ENCODE peak calls at places on chromosomes 11 and 22, in nine cellular contexts. G is substantia nigra; E is thoracic aorta; X is CD4-positive, alpha-beta T cell; U is brain microvascular endothelial cell; T is ovary; W is Peyer's patch; O is right lobe of liver; R is thyroid gland. J is an unnamed sample.

GRCh38 chr11:86484795-86485166 is 110.1 kb downstream of the CCDC81 start:
- DNase-seq in E (no peak), X (no peak), O (no peak), R (no peak), G (no peak), W (no peak), T (no peak), U (peak), J (no peak)

GRCh38 chr22:50199836-50200332 is 927 bp upstream of the SELENOO start:
- DNase-seq in T (peak), O (no peak), W (no peak), X (no peak), R (no peak), E (no peak), G (no peak), U (no peak), J (no peak)

GRCh38 chr22:44133901-44134511 is 46.7 kb upstream of the PARVG start:
- DNase-seq in R (peak), T (peak), U (peak), G (no peak), O (no peak), X (no peak), W (no peak), E (no peak), J (no peak)

GRCh38 chr11:64251986-64252837 is 882 bp downstream of the PLCB3 start:
- DNase-seq in E (no peak), X (no peak), O (no peak), W (peak), U (no peak), G (no peak), T (peak), R (peak), J (no peak)

GRCh38 chr11:565921-566509 is 5.2 kb downstream of the RASSF7 start:
- DNase-seq in W (no peak), U (no peak), G (no peak), R (no peak), T (peak), E (no peak), O (no peak), X (no peak), J (no peak)

GRCh38 chr11:8477680-8478079 is 116.3 kb downstream of the STK33 start:
- DNase-seq in G (no peak), O (no peak), R (no peak), X (no peak), W (no peak), T (no peak), E (no peak), U (no peak), J (no peak)

GRCh38 chr11:130522284-130522961 is 74.0 kb downstream of the ADAMTS15 start:
- DNase-seq in R (peak), G (peak), U (peak), T (peak), E (peak), X (no peak), W (peak), O (peak), J (peak)

GRCh38 chr11:9091044-9091936 is at the start of gene SCUBE2:
- DNase-seq in U (no peak), O (no peak), W (no peak), X (no peak), R (peak), T (no peak), G (no peak), E (no peak), J (no peak)

GRCh38 chr11:70343631-70344030 is 54.7 kb upstream of the CTTN start:
- DNase-seq in E (no peak), G (no peak), T (no peak), O (no peak), W (no peak), R (peak), X (no peak), U (no peak), J (no peak)

GRCh38 chr11:112526699-112527410 is 266.2 kb upstream of the PLET1 start:
- DNase-seq in X (no peak), W (no peak), G (no peak), T (no peak), R (no peak), E (no peak), U (no peak), O (no peak), J (no peak)

GRCh38 chr11:83039566-83039965 is 32.1 kb downstream of the RAB30 start:
- DNase-seq in G (no peak), E (no peak), T (no peak), O (no peak), X (no peak), R (no peak), W (no peak), U (no peak), J (no peak)

GRCh38 chr11:118530180-118530682 is 761 bp upstream of the TMEM25 start:
- DNase-seq in X (no peak), R (peak), T (no peak), E (no peak), O (no peak), U (no peak), W (peak), G (no peak), J (peak)

GRCh38 chr11:30914143-30914762 is 328.1 kb upstream of the MPPED2 start:
- DNase-seq in W (no peak), X (no peak), O (no peak), R (peak), E (no peak), U (peak), T (peak), G (no peak), J (peak)

GRCh38 chr11:36089920-36090319 is 146.1 kb downstream of the LDLRAD3 start:
- DNase-seq in R (no peak), X (no peak), O (no peak), T (no peak), E (no peak), W (no peak), U (no peak), G (no peak), J (no peak)

GRCh38 chr22:27308513-27308912 is 493.0 kb downstream of the MN1 start:
- DNase-seq in W (no peak), G (no peak), X (no peak), U (no peak), R (no peak), O (no peak), T (no peak), E (no peak), J (no peak)

GRCh38 chr11:76796511-76797203 is 13.5 kb downstream of the TSKU start:
- DNase-seq in U (no peak), G (no peak), R (no peak), E (no peak), W (peak), X (no peak), T (no peak), O (peak), J (no peak)

GRCh38 chr22:40215266-40215665 is 37.5 kb downstream of the TNRC6B start:
- DNase-seq in E (no peak), U (no peak), O (no peak), X (no peak), T (no peak), R (peak), G (no peak), W (no peak), J (no peak)

GRCh38 chr11:88384678-88385015 is 47.1 kb upstream of the CTSC start:
- DNase-seq in T (no peak), X (no peak), R (no peak), G (no peak), E (no peak), U (peak), O (no peak), W (no peak), J (no peak)

GRCh38 chr11:117071344-117071787 is 26.9 kb downstream of the SIK3 start:
- DNase-seq in R (peak), T (no peak), W (peak), O (peak), X (no peak), G (no peak), U (peak), E (no peak), J (no peak)

GRCh38 chr11:79437274-79437980 is 3.4 kb downstream of the TENM4 start:
- DNase-seq in U (no peak), R (peak), O (peak), T (peak), G (no peak), X (no peak), E (peak), W (peak), J (peak)

GRCh38 chr22:45499746-45500145 is 2.9 kb upstream of the FBLN1 start:
- DNase-seq in O (no peak), T (peak), W (peak), X (no peak), G (no peak), R (no peak), U (no peak), E (no peak), J (no peak)

GRCh38 chr11:56473252-56473651 is at the start of gene OR5M3:
- DNase-seq in U (no peak), G (no peak), W (no peak), E (no peak), T (no peak), X (no peak), O (no peak), R (no peak), J (no peak)

GRCh38 chr11:80515097-80515496 is 1074.3 kb upstream of the TENM4 start:
- DNase-seq in W (no peak), U (no peak), E (no peak), G (no peak), R (no peak), O (no peak), T (no peak), X (no peak), J (no peak)

GRCh38 chr11:19987243-19987870 is 172.9 kb downstream of the DBX1 start:
- DNase-seq in R (no peak), G (no peak), W (peak), U (no peak), O (no peak), T (no peak), E (no peak), X (no peak), J (no peak)

GRCh38 chr22:47625531-47626427 is 863.3 kb downstream of the TBC1D22A start:
- DNase-seq in R (no peak), E (no peak), X (no peak), G (no peak), U (no peak), T (peak), W (no peak), O (no peak), J (no peak)

GRCh38 chr22:45344339-45344738 is 34.6 kb downstream of the FAM118A start:
- DNase-seq in X (no peak), G (no peak), R (peak), O (no peak), U (no peak), E (no peak), T (no peak), W (no peak), J (no peak)

GRCh38 chr11:80096736-80097135 is 655.9 kb upstream of the TENM4 start:
- DNase-seq in G (no peak), U (peak), O (no peak), T (no peak), W (no peak), X (no peak), E (no peak), R (no peak), J (peak)

GRCh38 chr11:118227865-118228785 is 3.3 kb upstream of the JAML start:
- DNase-seq in U (no peak), R (no peak), E (no peak), G (no peak), T (no peak), O (no peak), X (no peak), W (peak), J (no peak)

GRCh38 chr11:36254739-36255138 is 34.5 kb downstream of the COMMD9 start:
- DNase-seq in U (no peak), R (no peak), W (no peak), E (no peak), T (no peak), O (no peak), X (no peak), G (no peak), J (peak)

GRCh38 chr22:35195226-35195625 is 62.1 kb upstream of the HMGXB4 start:
- DNase-seq in T (no peak), G (no peak), U (no peak), X (no peak), W (no peak), R (no peak), O (no peak), E (no peak), J (no peak)

GRCh38 chr22:22410121-22410520 is 98.4 kb downstream of the ZNF280B start:
- DNase-seq in E (no peak), R (no peak), O (no peak), U (no peak), X (no peak), G (no peak), W (peak), T (peak), J (no peak)

GRCh38 chr22:29139965-29140782 is 65.5 kb upstream of the EMID1 start:
- DNase-seq in U (no peak), W (peak), R (no peak), O (no peak), E (no peak), T (no peak), X (no peak), G (no peak), J (no peak)

GRCh38 chr22:39155421-39155820 is 2.9 kb upstream of the CBX7 start:
- DNase-seq in O (peak), X (no peak), G (no peak), E (no peak), T (no peak), R (no peak), U (no peak), W (peak), J (no peak)

DNA sequence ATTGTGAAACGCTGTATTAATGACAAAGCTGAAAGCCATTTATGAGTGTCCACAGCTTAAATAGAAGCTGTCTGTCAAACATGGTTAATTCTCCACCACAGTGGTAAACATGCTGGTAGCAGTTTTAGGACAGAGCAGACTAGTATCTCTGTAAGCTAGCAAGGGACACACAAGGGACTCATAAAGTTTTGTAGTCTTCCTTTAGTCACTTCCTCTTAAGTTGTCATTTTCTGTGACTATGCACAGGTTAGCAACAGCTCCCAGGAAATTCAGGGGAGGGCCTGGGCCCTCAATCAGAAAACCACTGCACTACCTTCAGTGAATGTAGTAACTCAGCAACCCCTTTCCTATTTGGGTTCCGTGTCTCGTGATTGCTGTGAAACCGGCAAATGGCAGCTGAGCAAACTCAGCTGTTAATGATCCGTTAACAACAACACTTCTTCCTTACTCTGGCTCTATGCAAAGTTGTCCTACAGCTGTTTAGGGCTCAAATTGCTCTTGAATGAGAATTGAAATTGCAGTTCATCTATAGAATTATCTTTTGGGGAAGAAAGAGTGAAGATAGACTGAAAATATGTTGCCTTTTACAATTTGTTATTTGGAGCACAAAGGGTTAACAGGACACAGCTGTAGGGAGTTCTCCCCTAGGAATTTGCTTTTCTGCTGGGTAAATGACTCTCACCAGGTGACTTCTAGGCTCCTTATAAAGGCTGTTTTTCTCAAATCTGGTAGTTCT is at the start of gene MMP26:
- DNase-seq in W (no peak), T (no peak), U (no peak), G (no peak), X (no peak), R (no peak), E (no peak), O (no peak), J (no peak)
- H3K27ac ChIP-seq in W (no peak), T (no peak), U (no peak), G (no peak), X (no peak), R (no peak), E (no peak), O (no peak), J (no peak)

DNA sequence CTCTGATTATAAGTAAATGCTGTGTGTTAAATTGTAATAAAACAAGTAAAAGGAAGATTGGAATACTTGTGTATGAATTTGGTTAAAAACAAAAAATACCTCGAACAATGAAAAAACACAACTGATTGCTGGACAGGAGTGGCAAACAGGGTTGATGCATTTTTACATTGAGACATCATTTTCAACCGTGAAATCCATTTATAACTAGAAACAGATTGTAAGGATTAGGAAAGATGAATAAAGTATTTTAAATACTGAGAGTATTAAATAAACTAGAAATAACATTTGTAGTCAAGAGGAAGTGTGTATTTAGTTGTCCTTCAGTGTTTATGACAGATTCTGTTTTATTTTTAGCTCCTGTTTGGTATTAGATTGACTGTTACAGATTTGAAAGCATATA is 5.4 kb downstream of the ATM start:
- DNase-seq in G (no peak), E (no peak), X (no peak), U (no peak), R (no peak), O (no peak), W (no peak), T (no peak), J (no peak)
- H3K27ac ChIP-seq in G (no peak), E (no peak), X (peak), U (no peak), R (no peak), O (no peak), W (no peak), T (no peak), J (no peak)

GRCh38 chr11:73326929-73327811 is 19.1 kb downstream of the ARHGEF17 start:
- DNase-seq in U (no peak), G (no peak), E (no peak), W (no peak), R (no peak), T (no peak), O (no peak), X (no peak), J (no peak)
- H3K27ac ChIP-seq in U (no peak), G (no peak), E (peak), W (peak), R (peak), T (no peak), O (no peak), X (no peak), J (peak)

GRCh38 chr11:12050911-12051667 is 42.7 kb upstream of the DKK3 start:
- DNase-seq in O (peak), U (no peak), R (no peak), T (no peak), W (no peak), E (no peak), G (no peak), X (no peak), J (no peak)
- H3K27ac ChIP-seq in O (peak), U (no peak), R (no peak), T (no peak), W (no peak), E (peak), G (no peak), X (no peak), J (peak)

DNA sequence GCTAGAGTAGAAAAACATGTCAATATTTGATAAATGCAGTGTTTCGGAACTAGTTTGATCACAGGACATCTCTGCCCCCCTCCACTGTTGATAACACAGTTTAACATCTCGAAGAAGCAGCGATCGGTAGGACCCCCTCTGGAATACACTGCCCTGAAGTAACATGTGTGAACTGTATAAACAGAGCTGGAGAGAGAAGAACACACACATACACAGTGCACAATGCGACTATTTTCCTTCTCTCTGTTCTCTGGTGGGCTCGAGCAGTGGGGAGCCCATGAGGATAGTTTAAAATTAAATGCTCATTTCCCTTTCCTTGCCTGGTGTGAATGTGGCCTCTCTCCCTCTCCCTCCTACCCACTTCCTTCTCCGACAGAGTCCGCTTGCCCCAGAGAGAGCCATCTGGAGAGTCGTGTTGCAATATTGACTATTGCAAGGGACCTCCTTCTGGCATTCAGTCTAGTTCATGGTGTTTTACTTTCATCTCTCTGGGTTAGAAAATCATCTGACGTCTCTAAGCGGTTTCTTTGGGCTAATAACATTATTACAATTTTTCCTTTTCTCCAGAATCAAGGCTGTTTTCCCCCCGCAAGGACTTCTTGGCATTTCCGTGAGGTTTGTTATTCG is 51.6 kb upstream of the BARX2 start:
- DNase-seq in X (no peak), U (no peak), T (no peak), R (no peak), O (peak), G (no peak), E (no peak), W (no peak), J (no peak)
- H3K27ac ChIP-seq in X (no peak), U (no peak), T (no peak), R (no peak), O (peak), G (peak), E (no peak), W (no peak), J (no peak)

GRCh38 chr22:20758688-20759087 is 15.2 kb upstream of the SERPIND1 start:
- DNase-seq in W (no peak), R (no peak), T (no peak), E (no peak), X (no peak), O (no peak), G (no peak), U (no peak), J (no peak)
- H3K27ac ChIP-seq in W (no peak), R (no peak), T (no peak), E (no peak), X (no peak), O (no peak), G (no peak), U (no peak), J (no peak)

DNA sequence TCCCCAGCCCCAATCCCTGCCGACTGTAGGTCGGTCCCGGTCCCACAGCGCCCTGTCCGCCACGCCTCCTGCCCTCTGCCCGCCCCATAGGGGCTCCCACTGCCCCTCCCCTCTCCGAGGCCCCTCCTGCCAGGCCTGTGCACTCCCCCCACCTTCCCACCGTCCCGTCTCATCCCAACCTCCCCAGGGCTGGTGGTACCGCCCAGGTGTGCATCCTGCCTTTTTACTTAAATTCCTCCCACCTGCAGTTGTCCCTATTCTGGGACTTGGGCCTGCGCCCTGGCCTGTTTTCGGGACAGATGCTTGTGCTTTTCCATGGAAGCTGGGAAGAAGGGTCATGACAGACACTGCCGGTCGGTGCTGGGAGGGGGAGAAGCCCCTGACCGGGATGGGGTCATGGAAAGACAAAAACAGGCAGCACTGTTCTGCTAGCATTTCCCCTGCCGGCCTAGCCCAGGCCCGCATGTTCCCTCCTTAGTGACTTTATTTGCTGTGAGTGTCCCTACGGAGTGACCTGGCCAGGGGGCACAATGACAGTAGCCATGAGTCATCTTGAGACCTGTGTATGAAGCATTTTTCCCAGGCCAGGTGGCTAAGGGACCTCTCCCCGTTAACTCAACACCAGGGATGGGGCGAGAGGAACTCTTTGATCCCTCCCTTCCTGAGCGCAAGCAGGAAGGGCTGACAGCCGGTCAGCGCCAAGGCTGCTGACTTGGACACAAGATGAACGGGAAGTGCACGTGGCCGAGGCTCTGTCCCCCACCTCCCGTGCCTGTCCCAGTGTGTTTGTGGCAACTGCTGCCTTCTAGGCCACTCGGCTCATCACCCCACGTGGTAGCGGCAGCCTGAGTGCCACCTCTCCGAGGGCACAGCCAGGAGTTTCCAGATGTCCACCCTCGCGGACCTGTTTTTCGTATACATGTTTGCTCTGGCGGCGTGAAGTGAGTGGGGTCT is 7.1 kb downstream of the TBX1 start:
- DNase-seq in U (no peak), O (no peak), G (no peak), W (no peak), T (no peak), X (no peak), R (peak), E (no peak), J (no peak)
- H3K27ac ChIP-seq in U (no peak), O (no peak), G (no peak), W (no peak), T (no peak), X (no peak), R (no peak), E (no peak), J (peak)

J was measured in RWPE1.